ENCODE peak calls at places on chromosomes 6 and 20, in seven cellular contexts. L is cardiac muscle cell, V is HFFc6, S is ovary, R is mucosa of descending colon, O is RWPE1, P is neural crest cell. F is an unnamed sample.

GRCh38 chr20:57476073-57476526 is 48.8 kb downstream of the CTCFL start:
- DNase-seq in L (no peak), V (no peak), S (no peak), R (no peak), O (no peak), P (no peak), F (no peak)

GRCh38 chr20:3312940-3313656 is 74.1 kb upstream of the SLC4A11 start:
- DNase-seq in L (no peak), V (peak), S (no peak), R (no peak), O (peak), P (no peak), F (no peak)

GRCh38 chr6:111207141-111207858 is 120.0 kb downstream of the SLC16A10 start:
- DNase-seq in L (peak), V (no peak), S (no peak), R (no peak), O (no peak), P (no peak), F (no peak)

GRCh38 chr6:75882734-75883133 is 133.7 kb downstream of the MYO6 start:
- DNase-seq in L (no peak), V (peak), S (no peak), R (no peak), O (peak), P (no peak), F (no peak)

GRCh38 chr20:23086931-23087411 is 847 bp upstream of the CD93 start:
- DNase-seq in L (no peak), V (no peak), S (no peak), R (peak), O (no peak), P (no peak), F (peak)

GRCh38 chr20:24097051-24097450 is 108.5 kb upstream of the GGTLC1 start:
- DNase-seq in L (peak), V (no peak), S (no peak), R (no peak), O (no peak), P (no peak), F (no peak)

GRCh38 chr20:44396369-44396768 is 40.9 kb downstream of the HNF4A start:
- DNase-seq in L (peak), V (no peak), S (no peak), R (no peak), O (no peak), P (no peak), F (no peak)

GRCh38 chr20:19244291-19244690 is 31.8 kb downstream of the SLC24A3 start:
- DNase-seq in L (no peak), V (no peak), S (no peak), R (no peak), O (no peak), P (no peak), F (no peak)

GRCh38 chr6:3750324-3751018 is 1.0 kb downstream of the PXDC1 start:
- DNase-seq in L (peak), V (peak), S (peak), R (peak), O (peak), P (no peak), F (no peak)

GRCh38 chr6:82257088-82257774 is 9.7 kb upstream of the IBTK start:
- DNase-seq in L (no peak), V (no peak), S (no peak), R (no peak), O (no peak), P (no peak), F (no peak)

GRCh38 chr6:106257195-106257594 is 68.4 kb downstream of the ATG5 start:
- DNase-seq in L (no peak), V (peak), S (no peak), R (no peak), O (peak), P (no peak), F (no peak)

GRCh38 chr6:155498370-155498769 is 42.7 kb upstream of the NOX3 start:
- DNase-seq in L (no peak), V (peak), S (no peak), R (no peak), O (no peak), P (no peak), F (no peak)

GRCh38 chr6:32108094-32108627 is 977 bp downstream of the TNXB start:
- DNase-seq in L (no peak), V (peak), S (peak), R (no peak), O (peak), P (no peak), F (no peak)

GRCh38 chr6:125285936-125286335 is 15.8 kb downstream of the HDDC2 start:
- DNase-seq in L (no peak), V (peak), S (no peak), R (no peak), O (no peak), P (no peak), F (no peak)

GRCh38 chr6:50815436-50816114 is 3.1 kb upstream of the TFAP2B start:
- DNase-seq in L (no peak), V (peak), S (no peak), R (no peak), O (peak), P (no peak), F (no peak)

GRCh38 chr6:37524025-37524647 is 24.4 kb upstream of the CCDC167 start:
- DNase-seq in L (no peak), V (peak), S (no peak), R (no peak), O (no peak), P (no peak), F (no peak)

GRCh38 chr6:32785781-32786533 is 22.6 kb upstream of the HLA-DQB2 start:
- DNase-seq in L (peak), V (peak), S (no peak), R (no peak), O (peak), P (peak), F (peak)

GRCh38 chr6:110053395-110054240 is 75.5 kb downstream of the GPR6 start:
- DNase-seq in L (peak), V (peak), S (peak), R (no peak), O (peak), P (no peak), F (no peak)

GRCh38 chr20:45467861-45468260 is 1.7 kb upstream of the WFDC2 start:
- DNase-seq in L (no peak), V (no peak), S (no peak), R (peak), O (no peak), P (no peak), F (no peak)

GRCh38 chr6:138724015-138724414 is 49.6 kb upstream of the CCDC28A start:
- DNase-seq in L (peak), V (no peak), S (no peak), R (no peak), O (no peak), P (no peak), F (no peak)
- TF ChIP-seq CTCF in L (peak), V (no peak), S (no peak), R (no peak), O (no peak), P (no peak), F (no peak)

GRCh38 chr6:17907467-17908229 is 79.8 kb downstream of the KIF13A start:
- DNase-seq in L (no peak), V (peak), S (peak), R (peak), O (peak), P (no peak), F (peak)
- TF ChIP-seq CTCF in L (peak), V (peak), S (no peak), R (no peak), O (peak), P (no peak), F (peak)

DNA sequence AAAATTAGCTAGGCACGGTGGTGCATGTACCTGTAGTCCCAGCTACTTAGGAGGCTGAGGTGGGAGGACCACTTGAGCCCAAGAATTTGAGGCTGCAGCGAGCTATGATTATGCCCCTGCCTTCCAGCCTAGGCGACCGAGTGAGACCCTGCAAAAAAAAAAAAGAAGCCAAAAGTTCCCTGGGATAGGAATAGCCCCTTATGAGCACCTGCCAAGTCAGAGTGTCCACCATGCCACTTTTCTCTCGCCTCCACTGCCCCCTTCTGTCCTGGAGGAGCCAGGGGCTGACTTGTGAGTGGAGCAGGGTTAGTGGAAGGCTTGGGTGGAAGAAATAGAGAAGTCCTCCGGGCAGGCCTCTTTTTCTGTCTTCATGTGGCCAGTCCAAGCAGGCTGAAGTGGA is 12.1 kb upstream of the DDX27 start:
- DNase-seq in L (no peak), V (no peak), S (no peak), R (no peak), O (no peak), P (no peak), F (no peak)
- TF ChIP-seq CTCF in L (no peak), V (peak), S (no peak), R (no peak), O (peak), P (no peak), F (no peak)

GRCh38 chr6:108359901-108360882 is 65.3 kb downstream of the AFG1L start:
- DNase-seq in L (no peak), V (no peak), S (no peak), R (no peak), O (no peak), P (no peak), F (no peak)
- TF ChIP-seq CTCF in L (peak), V (peak), S (no peak), R (no peak), O (no peak), P (no peak), F (no peak)

GRCh38 chr6:42095776-42096541 is 45.6 kb downstream of the TAF8 start:
- DNase-seq in L (peak), V (no peak), S (no peak), R (no peak), O (no peak), P (no peak), F (no peak)
- TF ChIP-seq CTCF in L (peak), V (peak), S (no peak), R (no peak), O (no peak), P (peak), F (no peak)

DNA sequence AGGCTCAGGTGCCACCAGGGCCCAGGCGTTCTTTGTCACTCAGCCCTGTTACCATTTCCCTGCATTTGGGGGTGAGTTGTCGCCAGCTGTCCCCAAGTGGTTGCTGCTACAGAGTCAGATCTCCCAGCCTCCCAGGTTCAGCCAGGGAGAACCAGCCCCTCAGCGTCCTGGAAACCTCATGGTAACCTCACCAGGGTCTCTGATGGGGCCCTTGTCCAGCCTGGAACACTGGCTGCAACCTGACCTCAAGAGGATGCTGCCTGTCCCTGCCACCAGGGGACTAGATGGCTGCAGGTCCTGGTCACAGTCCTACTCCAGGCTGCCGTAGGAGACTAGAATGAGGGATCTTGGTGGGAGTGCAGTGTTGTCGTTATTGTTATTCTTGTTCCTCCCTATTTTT is 228.3 kb upstream of the PDE10A start:
- DNase-seq in L (no peak), V (no peak), S (no peak), R (no peak), O (no peak), P (no peak), F (no peak)
- TF ChIP-seq CTCF in L (no peak), V (no peak), S (no peak), R (no peak), O (no peak), P (no peak), F (no peak)

GRCh38 chr6:52508261-52508739 is 68.6 kb downstream of the TRAM2 start:
- DNase-seq in L (no peak), V (no peak), S (no peak), R (no peak), O (no peak), P (no peak), F (no peak)

GRCh38 chr6:52507557-52508260 is 69.2 kb downstream of the TRAM2 start:
- DNase-seq in L (no peak), V (peak), S (no peak), R (no peak), O (no peak), P (no peak), F (no peak)

GRCh38 chr6:52505726-52506501 is 70.9 kb downstream of the TRAM2 start:
- DNase-seq in L (no peak), V (no peak), S (no peak), R (no peak), O (no peak), P (no peak), F (no peak)

GRCh38 chr6:52504778-52505127 is 72.1 kb downstream of the TRAM2 start:
- DNase-seq in L (no peak), V (no peak), S (no peak), R (no peak), O (no peak), P (no peak), F (peak)

DNA sequence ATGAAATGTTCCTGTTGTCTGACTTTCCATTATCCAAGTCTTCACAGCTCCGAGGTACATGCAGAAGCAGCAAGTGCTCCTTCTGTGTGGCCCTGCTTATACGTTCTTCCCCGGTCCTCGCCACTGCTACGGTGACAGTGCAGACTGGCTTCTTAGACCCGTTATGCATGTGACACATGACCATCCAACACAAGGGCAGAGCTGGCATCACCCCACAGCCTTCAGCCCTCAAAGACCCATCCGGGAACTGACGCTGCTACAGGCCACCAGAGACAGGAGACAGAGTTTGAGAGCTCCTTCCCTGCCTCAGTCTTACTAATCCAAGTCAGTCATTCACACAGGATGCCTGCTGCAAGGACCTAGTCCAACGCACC is 70.4 kb downstream of the TRAM2 start:
- DNase-seq in L (no peak), V (no peak), S (no peak), R (no peak), O (no peak), P (no peak), F (no peak)
- TF ChIP-seq CTCF in L (no peak), V (no peak), S (no peak), R (no peak), O (no peak), P (no peak), F (no peak)

GRCh38 chr6:13454286-13455221 is 32.8 kb downstream of the GFOD1 start:
- DNase-seq in L (no peak), V (no peak), S (no peak), R (peak), O (no peak), P (no peak), F (peak)
- TF ChIP-seq CTCF in L (no peak), V (no peak), S (no peak), R (no peak), O (no peak), P (no peak), F (no peak)

GRCh38 chr20:13784893-13785715 is at the start of the genes ESF1 and NDUFAF5:
- DNase-seq in L (peak), V (peak), S (peak), R (peak), O (peak), P (peak), F (peak)
- TF ChIP-seq CTCF in L (no peak), V (no peak), S (peak), R (no peak), O (no peak), P (no peak), F (no peak)

F was measured in CD14-positive monocyte.